ENCODE peak calls at places on chromosomes 16 and 17, in ten cellular contexts. V is AG08396, S is EL, K is immature natural killer cell, F is G401, O is C1 segment of cervical spinal cord, A is activated T-helper 1 cell treated with Interleukin-2 at 50 U/mL for 16 hours, Y is NCI-H1105 treated with DMSO at 0.1 percent for 48 hours, B is foreskin keratinocyte, Q is caudate nucleus. E is an unnamed sample.

GRCh38 chr17:78387982-78388941 is 9.8 kb downstream of the PGS1 start:
- DNase-seq in V (no peak), S (no peak), K (no peak), F (no peak), O (no peak), A (no peak), Y (no peak), B (no peak), Q (no peak), E (no peak)

GRCh38 chr16:54980821-54981220 is 50.2 kb downstream of the IRX5 start:
- DNase-seq in V (no peak), S (no peak), K (no peak), F (no peak), O (no peak), A (no peak), Y (no peak), B (no peak), Q (no peak), E (no peak)

GRCh38 chr16:55373489-55373832 is 49.5 kb downstream of the IRX6 start:
- DNase-seq in V (no peak), S (no peak), K (no peak), F (no peak), O (no peak), A (no peak), Y (no peak), B (no peak), Q (no peak), E (no peak)

GRCh38 chr17:488993-489757 is 136.6 kb upstream of the RPH3AL start:
- DNase-seq in V (no peak), S (peak; percentile 52), K (peak; percentile 18), F (no peak), O (no peak), A (no peak), Y (no peak), B (no peak), Q (no peak), E (peak; percentile 29)

GRCh38 chr16:57278494-57278893 is 6.0 kb downstream of the PLLP start:
- DNase-seq in V (no peak), S (no peak), K (no peak), F (no peak), O (no peak), A (no peak), Y (no peak), B (no peak), Q (no peak), E (no peak)

GRCh38 chr16:11416228-11417001 is 71.2 kb downstream of the RMI2 start:
- DNase-seq in V (no peak), S (no peak), K (no peak), F (no peak), O (no peak), A (no peak), Y (no peak), B (no peak), Q (no peak), E (no peak)

GRCh38 chr17:45809484-45809883 is 25.4 kb downstream of the CRHR1 start:
- DNase-seq in V (no peak), S (no peak), K (no peak), F (peak; percentile 41), O (no peak), A (no peak), Y (no peak), B (no peak), Q (no peak), E (no peak)

GRCh38 chr17:2062571-2063183 is 7.8 kb downstream of the HIC1 start:
- DNase-seq in V (no peak), S (peak; percentile 59), K (no peak), F (no peak), O (no peak), A (no peak), Y (no peak), B (no peak), Q (no peak), E (no peak)

GRCh38 chr16:51967566-51967965 is 579.4 kb downstream of the TOX3 start:
- DNase-seq in V (no peak), S (no peak), K (no peak), F (no peak), O (no peak), A (no peak), Y (no peak), B (no peak), Q (no peak), E (no peak)

GRCh38 chr16:25691519-25692091 is at the start of gene HS3ST4:
- DNase-seq in V (no peak), S (no peak), K (no peak), F (no peak), O (no peak), A (no peak), Y (peak; percentile 14), B (no peak), Q (peak; percentile 63), E (no peak)

GRCh38 chr17:41507315-41507880 is 2.0 kb upstream of the KRT13 start:
- DNase-seq in V (no peak), S (no peak), K (no peak), F (no peak), O (no peak), A (no peak), Y (no peak), B (peak; percentile 74), Q (no peak), E (no peak)

GRCh38 chr17:73541561-73541981 is 102.7 kb downstream of the SDK2 start:
- DNase-seq in V (no peak), S (no peak), K (no peak), F (no peak), O (no peak), A (no peak), Y (no peak), B (peak; percentile 68), Q (no peak), E (no peak)

GRCh38 chr16:3578121-3578520 is 918 bp upstream of the NLRC3 start:
- DNase-seq in V (no peak), S (no peak), K (peak; percentile 51), F (no peak), O (no peak), A (no peak), Y (no peak), B (no peak), Q (no peak), E (no peak)

GRCh38 chr17:49822829-49823228 is 25.0 kb downstream of the TAC4 start:
- DNase-seq in V (peak; percentile 65), S (no peak), K (no peak), F (no peak), O (no peak), A (no peak), Y (no peak), B (peak; percentile 13), Q (no peak), E (no peak)

GRCh38 chr17:48351916-48352332 is 78.1 kb downstream of the SKAP1 start:
- DNase-seq in V (peak; percentile 34), S (peak; percentile 33), K (peak; percentile 46), F (peak; percentile 7), O (no peak), A (no peak), Y (peak; percentile 54), B (peak; percentile 4), Q (no peak), E (no peak)

GRCh38 chr17:12613566-12613965 is 52.1 kb upstream of the MYOCD start:
- DNase-seq in V (peak; percentile 53), S (peak; percentile 89), K (no peak), F (no peak), O (no peak), A (no peak), Y (no peak), B (peak; percentile 82), Q (no peak), E (no peak)

GRCh38 chr16:57590654-57591085 is 37.8 kb upstream of the ADGRG1 start:
- DNase-seq in V (peak; percentile 55), S (peak; percentile 72), K (no peak), F (no peak), O (no peak), A (no peak), Y (no peak), B (peak; percentile 84), Q (no peak), E (peak; percentile 63)

GRCh38 chr16:68344252-68344651 is 33.4 kb downstream of the PRMT7 start:
- DNase-seq in V (no peak), S (no peak), K (no peak), F (no peak), O (no peak), A (no peak), Y (no peak), B (no peak), Q (no peak), E (no peak)

GRCh38 chr17:77541995-77542394 is 401.2 kb downstream of the SEC14L1 start:
- DNase-seq in V (no peak), S (no peak), K (no peak), F (no peak), O (no peak), A (no peak), Y (no peak), B (no peak), Q (no peak), E (no peak)

GRCh38 chr17:32277284-32277683 is 11.7 kb downstream of the RHBDL3 start:
- DNase-seq in V (peak; percentile 68), S (peak; percentile 15), K (no peak), F (no peak), O (no peak), A (no peak), Y (no peak), B (no peak), Q (no peak), E (no peak)

GRCh38 chr16:77304883-77305282 is 105.7 kb downstream of the SYCE1L start:
- DNase-seq in V (no peak), S (no peak), K (no peak), F (no peak), O (no peak), A (no peak), Y (no peak), B (no peak), Q (no peak), E (no peak)

GRCh38 chr16:4089811-4090293 is 26.4 kb downstream of the ADCY9 start:
- DNase-seq in V (no peak), S (no peak), K (no peak), F (peak; percentile 54), O (no peak), A (no peak), Y (no peak), B (no peak), Q (no peak), E (no peak)

GRCh38 chr17:50047488-50048126 is 8.3 kb upstream of the ITGA3 start:
- DNase-seq in V (peak; percentile 65), S (peak; percentile 93), K (no peak), F (no peak), O (no peak), A (no peak), Y (no peak), B (peak; percentile 95), Q (no peak), E (peak; percentile 62)

GRCh38 chr16:81758376-81758775 is 20.7 kb upstream of the PLCG2 start:
- DNase-seq in V (no peak), S (peak; percentile 25), K (no peak), F (no peak), O (no peak), A (no peak), Y (no peak), B (peak; percentile 50), Q (no peak), E (peak; percentile 41)

GRCh38 chr17:64377769-64378282 is 12.8 kb downstream of the PECAM1 start:
- DNase-seq in V (no peak), S (no peak), K (no peak), F (no peak), O (no peak), A (no peak), Y (no peak), B (peak; percentile 49), Q (no peak), E (no peak)

GRCh38 chr16:28090646-28091377 is 27.3 kb upstream of the GSG1L start:
- DNase-seq in V (peak; percentile 77), S (peak; percentile 66), K (no peak), F (no peak), O (no peak), A (no peak), Y (no peak), B (no peak), Q (no peak), E (no peak)

GRCh38 chr17:73521376-73521775 is 122.9 kb downstream of the SDK2 start:
- DNase-seq in V (no peak), S (no peak), K (no peak), F (no peak), O (no peak), A (no peak), Y (no peak), B (no peak), Q (no peak), E (no peak)

GRCh38 chr16:12090162-12090552 is 113.6 kb downstream of the SNX29 start:
- DNase-seq in V (no peak), S (no peak), K (no peak), F (no peak), O (no peak), A (no peak), Y (no peak), B (no peak), Q (no peak), E (no peak)

E was measured in epithelial cell of prostate.